ENCODE peak calls at places on chromosomes 3 and 15, in eight cellular contexts. F, A, C, G, P, L, H and M are unnamed samples.

GRCh38 chr15:84648539-84648938 is 5.5 kb downstream of the WDR73 start:
- DNase-seq in F (no peak), A (no peak), C (peak), G (no peak), P (no peak), L (no peak), H (no peak), M (no peak)

GRCh38 chr3:56823984-56824703 is 22.4 kb upstream of the ARHGEF3 start:
- DNase-seq in F (no peak), A (no peak), C (no peak), G (no peak), P (no peak), L (no peak), H (no peak), M (no peak)

GRCh38 chr3:41434781-41435180 is 235.5 kb downstream of the CTNNB1 start:
- DNase-seq in F (no peak), A (no peak), C (no peak), G (no peak), P (no peak), L (no peak), H (no peak), M (no peak)

GRCh38 chr3:62824965-62825592 is 50.1 kb downstream of the CADPS start:
- DNase-seq in F (no peak), A (no peak), C (no peak), G (no peak), P (no peak), L (no peak), H (no peak), M (no peak)

GRCh38 chr3:111669926-111670630 is 74.9 kb upstream of the ZBED2 start:
- DNase-seq in F (no peak), A (peak), C (peak), G (no peak), P (no peak), L (no peak), H (peak), M (no peak)

GRCh38 chr3:161348791-161349400 is 22.4 kb downstream of the SPTSSB start:
- DNase-seq in F (no peak), A (no peak), C (peak), G (no peak), P (no peak), L (no peak), H (no peak), M (no peak)

GRCh38 chr15:68218331-68218730 is 11.2 kb downstream of the CLN6 start:
- DNase-seq in F (peak), A (no peak), C (no peak), G (peak), P (peak), L (peak), H (no peak), M (no peak)

GRCh38 chr3:129618901-129619671 is 12.6 kb upstream of the PLXND1 start:
- DNase-seq in F (peak), A (no peak), C (no peak), G (peak), P (no peak), L (peak), H (no peak), M (peak)

GRCh38 chr15:74776851-74777768 is 4.8 kb upstream of the CSK start:
- DNase-seq in F (peak), A (no peak), C (no peak), G (peak), P (no peak), L (no peak), H (no peak), M (no peak)

GRCh38 chr3:153096611-153097200 is 65.3 kb upstream of the RAP2B start:
- DNase-seq in F (peak), A (no peak), C (no peak), G (no peak), P (no peak), L (no peak), H (peak), M (no peak)

GRCh38 chr3:101533603-101533968 is 20.6 kb upstream of the SENP7 start:
- DNase-seq in F (no peak), A (no peak), C (no peak), G (no peak), P (no peak), L (no peak), H (no peak), M (no peak)

GRCh38 chr15:99526174-99526573 is 39.6 kb upstream of the MEF2A start:
- DNase-seq in F (no peak), A (no peak), C (no peak), G (no peak), P (no peak), L (no peak), H (no peak), M (no peak)

GRCh38 chr3:152843955-152844354 is 9.0 kb downstream of the P2RY1 start:
- DNase-seq in F (no peak), A (no peak), C (no peak), G (no peak), P (no peak), L (no peak), H (no peak), M (no peak)

GRCh38 chr3:148450819-148451218 is 246.9 kb upstream of the AGTR1 start:
- DNase-seq in F (no peak), A (no peak), C (no peak), G (no peak), P (no peak), L (no peak), H (no peak), M (no peak)

GRCh38 chr3:166743463-166744134 is 636.5 kb downstream of the ZBBX start:
- DNase-seq in F (no peak), A (no peak), C (no peak), G (no peak), P (no peak), L (no peak), H (no peak), M (no peak)

GRCh38 chr3:191543018-191543417 is 82.1 kb downstream of the PYDC2 start:
- DNase-seq in F (no peak), A (no peak), C (no peak), G (no peak), P (no peak), L (no peak), H (no peak), M (no peak)

GRCh38 chr3:3065876-3066275 is 44.3 kb downstream of the IL5RA start:
- DNase-seq in F (no peak), A (no peak), C (no peak), G (no peak), P (no peak), L (no peak), H (peak), M (no peak)

GRCh38 chr15:69385831-69386230 is 28.3 kb upstream of the KIF23 start:
- DNase-seq in F (no peak), A (no peak), C (no peak), G (no peak), P (no peak), L (no peak), H (no peak), M (no peak)

GRCh38 chr15:40069178-40070165 is 30.5 kb upstream of the SRP14 start:
- DNase-seq in F (peak), A (peak), C (peak), G (peak), P (peak), L (peak), H (no peak), M (no peak)

GRCh38 chr3:138771585-138771984 is 63.1 kb downstream of the PIK3CB start:
- DNase-seq in F (no peak), A (no peak), C (no peak), G (no peak), P (no peak), L (no peak), H (no peak), M (no peak)

GRCh38 chr3:33278106-33278672 is 947 bp downstream of the FBXL2 start:
- DNase-seq in F (no peak), A (peak), C (no peak), G (no peak), P (no peak), L (no peak), H (no peak), M (peak)

GRCh38 chr15:34621675-34622074 is 38.2 kb upstream of the GOLGA8B start:
- DNase-seq in F (no peak), A (no peak), C (peak), G (no peak), P (no peak), L (no peak), H (peak), M (no peak)

GRCh38 chr15:40028853-40029252 is 10.1 kb downstream of the SRP14 start:
- DNase-seq in F (no peak), A (no peak), C (no peak), G (no peak), P (no peak), L (no peak), H (no peak), M (no peak)

GRCh38 chr3:101414121-101414520 is 93.7 kb upstream of the IMPG2 start:
- DNase-seq in F (no peak), A (no peak), C (no peak), G (no peak), P (no peak), L (no peak), H (no peak), M (no peak)

GRCh38 chr3:58206406-58207011 is 4.3 kb downstream of the DNASE1L3 start:
- DNase-seq in F (no peak), A (peak), C (peak), G (no peak), P (no peak), L (no peak), H (peak), M (no peak)

GRCh38 chr3:107198522-107199271 is 178.5 kb upstream of the CCDC54 start:
- DNase-seq in F (no peak), A (no peak), C (peak), G (no peak), P (no peak), L (no peak), H (peak), M (no peak)

GRCh38 chr15:70632981-70633380 is 130.4 kb downstream of the UACA start:
- DNase-seq in F (no peak), A (no peak), C (no peak), G (no peak), P (no peak), L (no peak), H (no peak), M (no peak)

GRCh38 chr3:182794806-182795369 is 1.6 kb downstream of the ATP11B start:
- DNase-seq in F (no peak), A (no peak), C (no peak), G (no peak), P (no peak), L (no peak), H (peak), M (no peak)

GRCh38 chr3:67674055-67674454 is 19.6 kb upstream of the SUCLG2 start:
- DNase-seq in F (no peak), A (no peak), C (no peak), G (no peak), P (no peak), L (no peak), H (no peak), M (no peak)

GRCh38 chr3:122356402-122356801 is 26.6 kb downstream of the MIX23 start:
- DNase-seq in F (peak), A (peak), C (peak), G (no peak), P (no peak), L (peak), H (peak), M (peak)

GRCh38 chr3:189941679-189942078 is 179.0 kb downstream of the P3H2 start:
- DNase-seq in F (no peak), A (no peak), C (peak), G (no peak), P (no peak), L (no peak), H (peak), M (no peak)

GRCh38 chr3:190017575-190018288 is 103.0 kb downstream of the P3H2 start:
- DNase-seq in F (peak), A (peak), C (peak), G (no peak), P (no peak), L (no peak), H (peak), M (peak)

GRCh38 chr15:70058642-70059360 is 38.9 kb downstream of the TLE3 start:
- DNase-seq in F (no peak), A (no peak), C (no peak), G (peak), P (no peak), L (peak), H (no peak), M (no peak)

GRCh38 chr3:71130516-71131384 is 452.8 kb downstream of the FOXP1 start:
- DNase-seq in F (peak), A (peak), C (peak), G (peak), P (peak), L (peak), H (peak), M (no peak)

GRCh38 chr15:77464129-77464865 is 43.6 kb downstream of the HMG20A start:
- DNase-seq in F (no peak), A (no peak), C (peak), G (no peak), P (no peak), L (no peak), H (peak), M (no peak)

GRCh38 chr3:12796171-12797123 is at the start of gene CAND2:
- DNase-seq in F (peak), A (no peak), C (peak), G (peak), P (peak), L (peak), H (peak), M (peak)

GRCh38 chr3:100591411-100591810 is 18.0 kb upstream of the ADGRG7 start:
- DNase-seq in F (peak), A (no peak), C (no peak), G (no peak), P (no peak), L (no peak), H (no peak), M (no peak)

GRCh38 chr3:190384241-190384863 is 3.6 kb upstream of the CLDN16 start:
- DNase-seq in F (peak), A (peak), C (peak), G (no peak), P (no peak), L (no peak), H (peak), M (peak)

GRCh38 chr3:16898595-16899395 is 14.0 kb downstream of the PLCL2 start:
- DNase-seq in F (no peak), A (no peak), C (no peak), G (no peak), P (no peak), L (no peak), H (no peak), M (no peak)
- H3K4me3 ChIP-seq in F (no peak), A (no peak), C (no peak), G (no peak), P (no peak), L (no peak), H (no peak), M (no peak)

GRCh38 chr3:51393096-51393495 is 2.0 kb downstream of the RBM15B start:
- DNase-seq in F (no peak), A (no peak), C (no peak), G (no peak), P (no peak), L (no peak), H (no peak), M (no peak)
- H3K4me3 ChIP-seq in F (no peak), A (no peak), C (no peak), G (no peak), P (no peak), L (no peak), H (no peak), M (no peak)

GRCh38 chr3:8500208-8500961 is 1.2 kb upstream of the LMCD1 start:
- DNase-seq in F (no peak), A (peak), C (no peak), G (no peak), P (no peak), L (no peak), H (peak), M (peak)

GRCh38 chr3:8501388-8502131 is at the start of gene LMCD1:
- DNase-seq in F (peak), A (peak), C (peak), G (peak), P (peak), L (peak), H (peak), M (peak)

GRCh38 chr3:8497582-8497981 is 4.0 kb upstream of the LMCD1 start:
- DNase-seq in F (no peak), A (no peak), C (peak), G (no peak), P (no peak), L (no peak), H (peak), M (no peak)

GRCh38 chr3:8500966-8501365 is 657 bp upstream of the LMCD1 start:
- DNase-seq in F (no peak), A (no peak), C (no peak), G (no peak), P (no peak), L (no peak), H (no peak), M (no peak)

DNA sequence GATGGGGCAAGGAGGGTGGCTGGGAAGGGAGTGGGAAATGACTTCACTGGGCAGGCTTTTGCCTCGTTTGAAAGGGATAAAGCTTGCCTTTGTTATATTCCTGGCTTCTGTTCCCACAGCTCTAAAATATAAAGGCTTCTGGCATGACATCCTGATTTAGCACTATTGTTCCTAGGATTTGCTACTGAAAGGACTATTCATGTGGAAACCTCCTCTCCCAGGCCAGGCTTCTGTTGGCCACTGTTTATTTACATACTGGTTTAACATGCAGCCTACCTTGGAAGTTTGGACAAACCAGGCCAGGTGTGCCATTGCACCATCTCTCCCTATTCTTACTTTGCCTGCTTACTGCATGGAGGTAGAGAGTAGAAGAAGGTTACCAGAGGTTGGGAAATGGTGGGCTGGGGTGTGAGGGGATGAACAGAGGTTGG is 2.4 kb upstream of the LMCD1 start:
- DNase-seq in F (no peak), A (peak), C (no peak), G (no peak), P (no peak), L (no peak), H (no peak), M (no peak)
- H3K4me3 ChIP-seq in F (no peak), A (no peak), C (no peak), G (no peak), P (no peak), L (no peak), H (no peak), M (no peak)

GRCh38 chr3:187288176-187288893 is 3.2 kb downstream of the MASP1 start:
- DNase-seq in F (no peak), A (no peak), C (no peak), G (no peak), P (no peak), L (no peak), H (no peak), M (no peak)
- H3K4me3 ChIP-seq in F (no peak), A (no peak), C (peak), G (no peak), P (no peak), L (peak), H (no peak), M (no peak)

GRCh38 chr15:62940755-62941361 is 101.7 kb upstream of the TPM1 start:
- DNase-seq in F (peak), A (peak), C (peak), G (no peak), P (peak), L (peak), H (peak), M (peak)

GRCh38 chr15:62942411-62942810 is 100.1 kb upstream of the TPM1 start:
- DNase-seq in F (no peak), A (no peak), C (no peak), G (no peak), P (no peak), L (no peak), H (no peak), M (no peak)

GRCh38 chr15:62938825-62939224 is 103.7 kb upstream of the TPM1 start:
- DNase-seq in F (no peak), A (no peak), C (no peak), G (no peak), P (no peak), L (no peak), H (no peak), M (no peak)

GRCh38 chr15:62941719-62942118 is 100.8 kb upstream of the TPM1 start:
- DNase-seq in F (no peak), A (no peak), C (no peak), G (no peak), P (no peak), L (no peak), H (peak), M (no peak)

GRCh38 chr15:62940359-62940754 is 102.2 kb upstream of the TPM1 start:
- DNase-seq in F (no peak), A (no peak), C (no peak), G (no peak), P (no peak), L (no peak), H (no peak), M (no peak)
- H3K4me3 ChIP-seq in F (no peak), A (no peak), C (no peak), G (no peak), P (no peak), L (no peak), H (no peak), M (no peak)